ENCODE peak calls at places on chromosome 18, in nine cellular contexts. K is naive thymus-derived CD8-positive, alpha-beta T cell; Z is Right ventricle myocardium superior; J is NCI-H460; A is H7; L is nephron progenitor cell; F is fibroblast of lung; V is activated CD4-positive, alpha-beta T cell treated with anti-CD3 and anti-CD28 coated beads, Interleukin-2, amount 50 U/mL, for 1 hour; Q is K562. G is an unnamed sample.

GRCh38 chr18:22709288-22710060 is 223.7 kb upstream of the RBBP8 start:
- DNase-seq in Z (no peak), Q (no peak), L (no peak), J (no peak), A (no peak), K (no peak), F (peak; percentile 80), V (no peak), G (no peak)

GRCh38 chr18:35581555-35582309 is at the start of gene GALNT1:
- DNase-seq in J (no peak), Q (peak; percentile 74), F (no peak), K (peak; percentile 24), A (peak; percentile 84), L (peak; percentile 43), V (peak; percentile 10), Z (peak; percentile 63), G (peak; percentile 81)

GRCh38 chr18:3924455-3924854 is 474.5 kb downstream of the TGIF1 start:
- DNase-seq in L (no peak), Z (no peak), V (no peak), K (no peak), F (peak; percentile 33), Q (no peak), J (no peak), A (no peak), G (no peak)

GRCh38 chr18:37705016-37705415 is 139.4 kb upstream of the CELF4 start:
- DNase-seq in L (no peak), V (no peak), A (no peak), J (no peak), Z (no peak), F (no peak), K (no peak), Q (no peak), G (no peak)

GRCh38 chr18:9475643-9476580 is 599 bp downstream of the RALBP1 start:
- DNase-seq in F (peak; percentile 38), K (peak; percentile 53), V (peak; percentile 43), Z (no peak), Q (peak; percentile 86), A (no peak), L (no peak), J (no peak), G (peak; percentile 32)

GRCh38 chr18:75162467-75162866 is 46.5 kb downstream of the PTGR3 start:
- DNase-seq in Z (no peak), Q (no peak), L (no peak), K (no peak), A (no peak), F (peak; percentile 73), V (no peak), J (no peak), G (no peak)

GRCh38 chr18:40012931-40013609 is 1942.0 kb upstream of the PIK3C3 start:
- DNase-seq in F (peak; percentile 63), L (no peak), V (no peak), J (no peak), K (no peak), A (no peak), Z (no peak), Q (no peak), G (no peak)

GRCh38 chr18:61831071-61831470 is 61.7 kb downstream of the RNF152 start:
- DNase-seq in F (peak; percentile 18), V (no peak), Q (no peak), A (no peak), J (no peak), K (no peak), Z (no peak), L (no peak), G (peak; percentile 24)

GRCh38 chr18:26457195-26457594 is 91.2 kb downstream of the KCTD1 start:
- DNase-seq in K (no peak), J (no peak), V (no peak), F (no peak), Z (no peak), A (no peak), L (no peak), Q (no peak), G (no peak)

GRCh38 chr18:55732227-55733106 is 144.5 kb upstream of the TCF4 start:
- DNase-seq in Z (no peak), F (peak; percentile 81), Q (peak; percentile 63), A (no peak), K (no peak), L (no peak), J (no peak), V (no peak), G (no peak)

GRCh38 chr18:32446780-32447179 is 23.9 kb downstream of the GAREM1 start:
- DNase-seq in J (no peak), Z (no peak), Q (no peak), L (no peak), V (no peak), F (no peak), K (no peak), A (no peak), G (no peak)

GRCh38 chr18:55452123-55452611 is 135.8 kb downstream of the TCF4 start:
- DNase-seq in K (peak; percentile 4), J (no peak), Z (no peak), V (no peak), Q (no peak), L (no peak), F (peak; percentile 36), A (no peak), G (no peak)

GRCh38 chr18:47881752-47882455 is 48.6 kb downstream of the SMAD2 start:
- DNase-seq in V (no peak), L (no peak), A (no peak), J (no peak), K (no peak), F (peak; percentile 75), Z (no peak), Q (no peak), G (no peak)

GRCh38 chr18:62721837-62722795 is 6.8 kb downstream of the PHLPP1 start:
- DNase-seq in F (peak; percentile 53), V (no peak), Z (no peak), Q (no peak), J (no peak), L (no peak), K (no peak), A (no peak), G (no peak)

GRCh38 chr18:43129946-43130523 is 14.6 kb upstream of the RIT2 start:
- DNase-seq in Z (no peak), J (no peak), Q (no peak), L (no peak), V (no peak), K (no peak), A (no peak), F (peak; percentile 22), G (peak; percentile 48)

GRCh38 chr18:41721103-41721502 is 233.9 kb upstream of the PIK3C3 start:
- DNase-seq in A (no peak), L (no peak), Q (no peak), J (no peak), Z (no peak), V (no peak), K (no peak), F (no peak), G (no peak)

GRCh38 chr18:36296591-36297418 is 708 bp upstream of the FHOD3 start:
- DNase-seq in J (peak; percentile 35), F (peak; percentile 86), Z (peak; percentile 71), K (no peak), V (no peak), A (peak; percentile 90), L (peak; percentile 82), Q (peak; percentile 64), G (peak; percentile 86)

GRCh38 chr18:59061914-59062642 is 77.6 kb upstream of the SEC11C start:
- DNase-seq in Q (no peak), F (no peak), L (no peak), J (no peak), K (no peak), Z (no peak), V (no peak), A (no peak), G (no peak)

GRCh38 chr18:44588466-44588865 is 92.2 kb upstream of the SETBP1 start:
- DNase-seq in Q (no peak), K (no peak), V (no peak), L (no peak), F (peak; percentile 25), J (no peak), A (no peak), Z (no peak), G (no peak)

GRCh38 chr18:28365406-28365805 is 188.5 kb upstream of the CDH2 start:
- DNase-seq in J (no peak), V (no peak), Q (no peak), Z (no peak), L (no peak), A (no peak), K (no peak), F (peak; percentile 69), G (no peak)

GRCh38 chr18:45774065-45774521 is 50.1 kb downstream of the SLC14A1 start:
- DNase-seq in A (no peak), K (no peak), Q (no peak), L (no peak), V (no peak), J (no peak), Z (no peak), F (peak; percentile 72), G (no peak)

GRCh38 chr18:79353238-79353637 is 42.5 kb upstream of the NFATC1 start:
- DNase-seq in J (no peak), L (peak; percentile 45), Q (no peak), F (no peak), V (no peak), K (no peak), Z (no peak), A (peak; percentile 81), G (peak; percentile 48)

GRCh38 chr18:8359076-8359475 is 250.2 kb upstream of the RAB12 start:
- DNase-seq in V (no peak), Z (no peak), K (no peak), F (no peak), A (no peak), L (no peak), Q (no peak), J (no peak), G (no peak)

GRCh38 chr18:79873449-79874110 is 75.8 kb downstream of the KCNG2 start:
- DNase-seq in Q (no peak), V (no peak), F (no peak), Z (peak; percentile 44), A (peak; percentile 65), J (no peak), K (no peak), L (peak; percentile 58), G (no peak)

GRCh38 chr18:50711401-50711800 is 108.4 kb downstream of the MRO start:
- DNase-seq in K (no peak), F (no peak), J (no peak), Z (no peak), Q (no peak), L (no peak), A (peak; percentile 19), V (no peak), G (no peak)